ENCODE peak calls at places on chromosomes 2 and 18, in four cellular contexts. One of them, this sample, is unnamed. For H3K27me3, the result is how much of the 10 kb centered on the place peaks cover.

GRCh38 chr2:205722538-205722878 is 40.2 kb downstream of the NRP2 start:
- DNase-seq in effector memory CD4-positive, alpha-beta T cell: no peak
- DNase-seq in tibial nerve: no peak
- DNase-seq in right lobe of liver: no peak
- DNase-seq in this sample: no peak

GRCh38 chr2:235654115-235654514 is 160.3 kb downstream of the AGAP1 start:
- DNase-seq in effector memory CD4-positive, alpha-beta T cell: no peak
- DNase-seq in tibial nerve: no peak
- DNase-seq in right lobe of liver: no peak
- DNase-seq in this sample: no peak

GRCh38 chr2:14621874-14622273 is 10.6 kb upstream of the LRATD1 start:
- DNase-seq in effector memory CD4-positive, alpha-beta T cell: no peak
- DNase-seq in tibial nerve: no peak
- DNase-seq in right lobe of liver: no peak
- DNase-seq in this sample: no peak

GRCh38 chr2:43221660-43222471 is 4.5 kb downstream of the ZFP36L2 start:
- DNase-seq in effector memory CD4-positive, alpha-beta T cell: peak
- DNase-seq in tibial nerve: peak
- DNase-seq in right lobe of liver: peak
- DNase-seq in this sample: peak

GRCh38 chr18:9825571-9826073 is 60.2 kb upstream of the TXNDC2 start:
- DNase-seq in effector memory CD4-positive, alpha-beta T cell: no peak
- DNase-seq in tibial nerve: peak
- DNase-seq in right lobe of liver: no peak
- DNase-seq in this sample: peak

GRCh38 chr2:128950760-128951159 is 632.1 kb upstream of the HS6ST1 start:
- DNase-seq in effector memory CD4-positive, alpha-beta T cell: no peak
- DNase-seq in tibial nerve: no peak
- DNase-seq in right lobe of liver: no peak
- DNase-seq in this sample: no peak

GRCh38 chr18:46366211-46366610 is 262.0 kb downstream of the HAUS1 start:
- DNase-seq in effector memory CD4-positive, alpha-beta T cell: no peak
- DNase-seq in tibial nerve: no peak
- DNase-seq in right lobe of liver: no peak
- DNase-seq in this sample: no peak

GRCh38 chr2:189549440-189549832 is 31.1 kb downstream of the SLC40A1 start:
- DNase-seq in effector memory CD4-positive, alpha-beta T cell: no peak
- DNase-seq in tibial nerve: no peak
- DNase-seq in right lobe of liver: no peak
- DNase-seq in this sample: peak

GRCh38 chr2:165839610-165840009 is 45.6 kb upstream of the GALNT3 start:
- DNase-seq in effector memory CD4-positive, alpha-beta T cell: no peak
- DNase-seq in tibial nerve: no peak
- DNase-seq in right lobe of liver: no peak
- DNase-seq in this sample: peak

GRCh38 chr2:128787616-128788015 is 468.9 kb upstream of the HS6ST1 start:
- DNase-seq in effector memory CD4-positive, alpha-beta T cell: no peak
- DNase-seq in tibial nerve: no peak
- DNase-seq in right lobe of liver: no peak
- DNase-seq in this sample: no peak

GRCh38 chr2:139911150-139911549 is 1131.0 kb upstream of the NXPH2 start:
- DNase-seq in effector memory CD4-positive, alpha-beta T cell: no peak
- DNase-seq in tibial nerve: no peak
- DNase-seq in right lobe of liver: no peak
- DNase-seq in this sample: no peak

GRCh38 chr2:233017947-233018346 is 4.9 kb upstream of the NGEF start:
- DNase-seq in effector memory CD4-positive, alpha-beta T cell: no peak
- DNase-seq in tibial nerve: no peak
- DNase-seq in right lobe of liver: no peak
- DNase-seq in this sample: no peak

GRCh38 chr2:47205576-47206141 is 50.6 kb upstream of the STPG4 start:
- DNase-seq in effector memory CD4-positive, alpha-beta T cell: no peak
- DNase-seq in tibial nerve: no peak
- DNase-seq in right lobe of liver: no peak
- DNase-seq in this sample: no peak

GRCh38 chr18:49076767-49077166 is 126.0 kb upstream of the SMAD7 start:
- DNase-seq in effector memory CD4-positive, alpha-beta T cell: no peak
- DNase-seq in tibial nerve: no peak
- DNase-seq in right lobe of liver: no peak
- DNase-seq in this sample: no peak

GRCh38 chr2:239234826-239235175 is 166.0 kb downstream of the HDAC4 start:
- DNase-seq in effector memory CD4-positive, alpha-beta T cell: no peak
- DNase-seq in tibial nerve: no peak
- DNase-seq in right lobe of liver: no peak
- DNase-seq in this sample: no peak

GRCh38 chr18:5630057-5630765 is 86.4 kb upstream of the EPB41L3 start:
- DNase-seq in effector memory CD4-positive, alpha-beta T cell: no peak
- DNase-seq in tibial nerve: peak
- DNase-seq in right lobe of liver: peak
- DNase-seq in this sample: peak

GRCh38 chr2:63872571-63873328 is 31.1 kb downstream of the UGP2 start:
- DNase-seq in effector memory CD4-positive, alpha-beta T cell: no peak
- DNase-seq in tibial nerve: no peak
- DNase-seq in right lobe of liver: no peak
- DNase-seq in this sample: peak

GRCh38 chr2:133846476-133846875 is 278.2 kb upstream of the NCKAP5 start:
- DNase-seq in effector memory CD4-positive, alpha-beta T cell: no peak
- DNase-seq in tibial nerve: no peak
- DNase-seq in right lobe of liver: no peak
- DNase-seq in this sample: no peak

GRCh38 chr2:46504685-46505559 is 25.6 kb downstream of the TMEM247 start:
- DNase-seq in effector memory CD4-positive, alpha-beta T cell: no peak
- DNase-seq in tibial nerve: no peak
- DNase-seq in right lobe of liver: no peak
- DNase-seq in this sample: no peak

GRCh38 chr2:113977660-113978523 is 88.0 kb downstream of the ACTR3 start:
- DNase-seq in effector memory CD4-positive, alpha-beta T cell: no peak
- DNase-seq in tibial nerve: peak
- DNase-seq in right lobe of liver: no peak
- DNase-seq in this sample: no peak

GRCh38 chr18:25349926-25350560 is 1.9 kb downstream of the ZNF521 start:
- DNase-seq in effector memory CD4-positive, alpha-beta T cell: no peak
- DNase-seq in tibial nerve: no peak
- DNase-seq in right lobe of liver: peak
- DNase-seq in this sample: peak
- H3K27me3 ChIP-seq in effector memory CD4-positive, alpha-beta T cell: under half
- H3K27me3 ChIP-seq in tibial nerve: under half
- H3K27me3 ChIP-seq in right lobe of liver: under half
- H3K27me3 ChIP-seq in this sample: under half

DNA sequence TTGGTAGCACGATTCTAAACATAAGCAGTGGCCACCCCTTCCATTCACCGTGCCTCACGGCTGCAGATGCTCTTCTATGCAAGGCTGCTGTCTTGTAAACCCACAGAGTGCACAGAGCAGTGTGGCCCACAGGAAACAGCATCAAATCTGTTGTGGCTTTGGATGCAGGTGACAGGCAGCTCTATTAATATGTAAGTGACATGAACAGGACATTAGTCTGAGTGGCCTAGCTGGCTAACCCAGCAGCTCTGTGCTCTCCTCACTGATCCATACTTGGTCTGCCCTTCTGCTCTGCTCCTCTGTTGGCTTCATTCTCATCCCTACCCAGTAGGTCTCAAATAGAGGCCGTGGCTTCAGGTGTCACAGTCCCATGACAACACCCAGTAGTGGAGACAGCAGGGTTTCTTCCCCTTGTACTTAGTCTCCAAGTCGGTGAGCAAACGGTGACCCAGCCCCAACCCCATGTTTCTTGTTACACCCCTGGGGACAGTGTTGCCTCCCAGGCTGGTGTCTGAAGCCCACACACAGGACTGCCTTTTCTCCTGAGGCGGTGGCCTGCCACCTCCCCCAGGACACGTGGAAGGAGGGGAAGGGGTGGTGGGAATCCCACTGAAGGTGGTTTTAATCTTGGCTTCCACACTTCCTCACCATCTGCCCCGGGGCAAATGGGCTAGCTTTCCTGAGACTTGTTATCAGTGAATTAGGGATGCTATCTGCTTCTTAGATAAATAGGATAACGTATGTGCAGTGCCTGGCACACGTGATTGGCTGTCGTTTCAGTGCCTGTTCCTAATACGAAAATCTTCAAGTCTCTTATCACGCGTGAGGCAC is 6.0 kb downstream of the SH3RF3 start:
- DNase-seq in effector memory CD4-positive, alpha-beta T cell: no peak
- DNase-seq in tibial nerve: no peak
- DNase-seq in right lobe of liver: no peak
- DNase-seq in this sample: no peak
- H3K27me3 ChIP-seq in effector memory CD4-positive, alpha-beta T cell: under half
- H3K27me3 ChIP-seq in tibial nerve: under half
- H3K27me3 ChIP-seq in right lobe of liver: under half
- H3K27me3 ChIP-seq in this sample: under half

GRCh38 chr2:219482674-219483405 is 15.9 kb upstream of the GMPPA start:
- DNase-seq in effector memory CD4-positive, alpha-beta T cell: no peak
- DNase-seq in tibial nerve: no peak
- DNase-seq in right lobe of liver: no peak
- DNase-seq in this sample: no peak

GRCh38 chr2:219486424-219486959 is 12.2 kb upstream of the GMPPA start:
- DNase-seq in effector memory CD4-positive, alpha-beta T cell: no peak
- DNase-seq in tibial nerve: no peak
- DNase-seq in right lobe of liver: no peak
- DNase-seq in this sample: no peak

GRCh38 chr2:219483451-219484342 is 15.0 kb upstream of the GMPPA start:
- DNase-seq in effector memory CD4-positive, alpha-beta T cell: no peak
- DNase-seq in tibial nerve: no peak
- DNase-seq in right lobe of liver: no peak
- DNase-seq in this sample: no peak

GRCh38 chr2:219484343-219485200 is 14.1 kb upstream of the GMPPA start:
- DNase-seq in effector memory CD4-positive, alpha-beta T cell: no peak
- DNase-seq in tibial nerve: no peak
- DNase-seq in right lobe of liver: no peak
- DNase-seq in this sample: no peak

DNA sequence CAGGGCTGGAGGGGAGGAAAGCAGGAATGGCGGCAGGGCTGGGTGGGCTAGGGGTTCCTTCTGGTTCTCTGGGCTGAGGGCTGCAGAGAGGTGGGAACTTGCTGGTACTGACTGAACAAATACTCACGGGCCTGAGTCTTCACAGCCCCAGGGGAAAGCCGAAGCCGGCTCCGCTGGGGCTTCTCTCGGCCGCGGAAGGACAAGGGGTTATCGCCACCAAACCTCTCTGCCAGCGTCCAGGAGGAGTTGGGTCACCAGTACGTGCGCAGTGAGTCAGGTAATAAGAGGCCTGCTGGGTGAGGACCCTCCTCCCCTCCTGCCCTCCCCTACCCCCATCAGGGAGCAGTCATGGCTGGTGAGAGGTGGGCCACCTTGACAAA is 13.5 kb upstream of the GMPPA start:
- DNase-seq in effector memory CD4-positive, alpha-beta T cell: no peak
- DNase-seq in tibial nerve: no peak
- DNase-seq in right lobe of liver: no peak
- DNase-seq in this sample: no peak
- H3K27me3 ChIP-seq in effector memory CD4-positive, alpha-beta T cell: under half
- H3K27me3 ChIP-seq in tibial nerve: half or more
- H3K27me3 ChIP-seq in right lobe of liver: under half
- H3K27me3 ChIP-seq in this sample: under half

DNA sequence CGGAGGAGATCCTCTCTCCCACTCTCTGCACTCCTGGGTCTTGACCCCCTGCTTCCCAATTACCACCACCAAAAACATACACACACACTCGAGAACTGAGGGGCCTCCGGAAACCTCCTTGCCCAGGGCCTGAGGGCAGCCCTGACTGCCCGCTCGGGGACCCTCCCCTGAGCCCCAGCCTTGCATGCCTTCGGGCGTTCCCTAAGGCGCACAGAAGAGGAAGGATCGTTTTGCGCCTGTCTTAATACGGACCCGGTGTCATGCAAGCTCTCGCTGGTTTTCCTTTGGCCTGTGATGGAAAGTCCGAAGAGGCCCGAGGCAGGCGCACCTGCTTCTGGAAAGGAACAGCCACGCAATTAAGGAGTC is 19.8 kb downstream of the POU3F3 start:
- DNase-seq in effector memory CD4-positive, alpha-beta T cell: no peak
- DNase-seq in tibial nerve: no peak
- DNase-seq in right lobe of liver: no peak
- DNase-seq in this sample: no peak
- H3K27me3 ChIP-seq in effector memory CD4-positive, alpha-beta T cell: under half
- H3K27me3 ChIP-seq in tibial nerve: half or more
- H3K27me3 ChIP-seq in right lobe of liver: under half
- H3K27me3 ChIP-seq in this sample: half or more

GRCh38 chr18:32771871-32772499 is 838 bp downstream of the KLHL14 start:
- DNase-seq in effector memory CD4-positive, alpha-beta T cell: no peak
- DNase-seq in tibial nerve: no peak
- DNase-seq in right lobe of liver: no peak
- DNase-seq in this sample: peak

GRCh38 chr18:32771169-32771751 is 1.6 kb downstream of the KLHL14 start:
- DNase-seq in effector memory CD4-positive, alpha-beta T cell: no peak
- DNase-seq in tibial nerve: no peak
- DNase-seq in right lobe of liver: no peak
- DNase-seq in this sample: peak

GRCh38 chr18:32770181-32770650 is 2.6 kb downstream of the KLHL14 start:
- DNase-seq in effector memory CD4-positive, alpha-beta T cell: no peak
- DNase-seq in tibial nerve: no peak
- DNase-seq in right lobe of liver: no peak
- DNase-seq in this sample: no peak

GRCh38 chr18:32769242-32770180 is 3.3 kb downstream of the KLHL14 start:
- DNase-seq in effector memory CD4-positive, alpha-beta T cell: no peak
- DNase-seq in tibial nerve: no peak
- DNase-seq in right lobe of liver: peak
- DNase-seq in this sample: no peak

DNA sequence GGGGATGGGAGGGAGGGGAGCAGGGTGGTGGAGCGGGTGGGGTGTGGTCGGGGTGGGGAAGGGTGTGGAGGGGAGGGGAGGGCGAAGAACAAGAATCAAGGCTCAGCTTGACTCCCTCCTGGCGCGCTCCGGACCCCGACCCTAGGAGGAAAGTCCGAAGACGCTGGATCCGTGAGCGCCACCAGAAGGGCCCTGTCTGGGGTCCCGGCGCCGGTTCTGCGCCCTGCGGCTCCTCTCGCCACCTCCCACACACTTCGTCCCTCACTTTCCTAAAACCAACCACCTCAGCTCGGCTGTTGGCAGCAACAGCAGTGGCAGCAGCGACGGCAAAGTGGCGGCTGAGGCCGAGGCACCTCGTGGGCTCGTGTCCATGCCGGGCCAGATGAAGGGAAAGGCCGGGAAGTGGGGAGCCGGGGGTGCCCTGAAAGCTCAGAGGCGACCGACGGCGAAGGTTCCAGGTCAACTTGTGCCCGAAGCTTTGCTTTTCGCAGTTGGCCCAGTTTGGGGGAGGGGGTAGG is 2.1 kb downstream of the KLHL14 start:
- DNase-seq in effector memory CD4-positive, alpha-beta T cell: no peak
- DNase-seq in tibial nerve: no peak
- DNase-seq in right lobe of liver: no peak
- DNase-seq in this sample: no peak
- H3K27me3 ChIP-seq in effector memory CD4-positive, alpha-beta T cell: under half
- H3K27me3 ChIP-seq in tibial nerve: half or more
- H3K27me3 ChIP-seq in right lobe of liver: under half
- H3K27me3 ChIP-seq in this sample: under half

GRCh38 chr2:120552079-120552478 is 183.6 kb upstream of the GLI2 start:
- DNase-seq in effector memory CD4-positive, alpha-beta T cell: no peak
- DNase-seq in tibial nerve: no peak
- DNase-seq in right lobe of liver: peak
- DNase-seq in this sample: no peak
- H3K27me3 ChIP-seq in effector memory CD4-positive, alpha-beta T cell: under half
- H3K27me3 ChIP-seq in tibial nerve: under half
- H3K27me3 ChIP-seq in right lobe of liver: under half
- H3K27me3 ChIP-seq in this sample: under half